ENCODE peak calls at places on chromosomes 12 and 14, in four cellular contexts. One of them, this sample, is unnamed.
A peak's percentile ranks its signal among the peaks of the same experiment; 100 is the strongest.

GRCh38 chr14:91396959-91397815 is 20.4 kb downstream of the CCDC88C start:
- DNase-seq in CD14-positive monocyte: no peak
- DNase-seq in activated CD4-positive, alpha-beta T cell treated with anti-CD3 and anti-CD28 coated beads, Interleukin-2, amount 10 ng/mL, durations not matched to agents 7 days and 5 days: peak; percentile 84
- DNase-seq in neural crest cell: no peak
- DNase-seq in this sample: peak; percentile 36

GRCh38 chr14:25056688-25057078 is 6.7 kb upstream of the STXBP6 start:
- DNase-seq in CD14-positive monocyte: no peak
- DNase-seq in activated CD4-positive, alpha-beta T cell treated with anti-CD3 and anti-CD28 coated beads, Interleukin-2, amount 10 ng/mL, durations not matched to agents 7 days and 5 days: no peak
- DNase-seq in neural crest cell: no peak
- DNase-seq in this sample: no peak

GRCh38 chr12:69900720-69901131 is 75.7 kb downstream of the MYRFL start:
- DNase-seq in CD14-positive monocyte: peak; percentile 49
- DNase-seq in activated CD4-positive, alpha-beta T cell treated with anti-CD3 and anti-CD28 coated beads, Interleukin-2, amount 10 ng/mL, durations not matched to agents 7 days and 5 days: peak; percentile 76
- DNase-seq in neural crest cell: peak; percentile 74
- DNase-seq in this sample: peak; percentile 34

GRCh38 chr12:79521576-79521975 is 169.2 kb downstream of the PAWR start:
- DNase-seq in CD14-positive monocyte: no peak
- DNase-seq in activated CD4-positive, alpha-beta T cell treated with anti-CD3 and anti-CD28 coated beads, Interleukin-2, amount 10 ng/mL, durations not matched to agents 7 days and 5 days: no peak
- DNase-seq in neural crest cell: no peak
- DNase-seq in this sample: no peak

GRCh38 chr14:77485901-77486678 is 12.5 kb downstream of the ISM2 start:
- DNase-seq in CD14-positive monocyte: no peak
- DNase-seq in activated CD4-positive, alpha-beta T cell treated with anti-CD3 and anti-CD28 coated beads, Interleukin-2, amount 10 ng/mL, durations not matched to agents 7 days and 5 days: no peak
- DNase-seq in neural crest cell: no peak
- DNase-seq in this sample: no peak

GRCh38 chr12:93163260-93164036 is 214.3 kb upstream of the NUDT4 start:
- DNase-seq in CD14-positive monocyte: no peak
- DNase-seq in activated CD4-positive, alpha-beta T cell treated with anti-CD3 and anti-CD28 coated beads, Interleukin-2, amount 10 ng/mL, durations not matched to agents 7 days and 5 days: no peak
- DNase-seq in neural crest cell: no peak
- DNase-seq in this sample: no peak

GRCh38 chr14:60339571-60339970 is 90.5 kb downstream of the PPM1A start:
- DNase-seq in CD14-positive monocyte: no peak
- DNase-seq in activated CD4-positive, alpha-beta T cell treated with anti-CD3 and anti-CD28 coated beads, Interleukin-2, amount 10 ng/mL, durations not matched to agents 7 days and 5 days: no peak
- DNase-seq in neural crest cell: no peak
- DNase-seq in this sample: no peak

GRCh38 chr14:51210594-51210993 is 29.5 kb upstream of the TMX1 start:
- DNase-seq in CD14-positive monocyte: no peak
- DNase-seq in activated CD4-positive, alpha-beta T cell treated with anti-CD3 and anti-CD28 coated beads, Interleukin-2, amount 10 ng/mL, durations not matched to agents 7 days and 5 days: no peak
- DNase-seq in neural crest cell: no peak
- DNase-seq in this sample: no peak

GRCh38 chr14:23348297-23348655 is 4.4 kb downstream of the SLC22A17 start:
- DNase-seq in CD14-positive monocyte: no peak
- DNase-seq in activated CD4-positive, alpha-beta T cell treated with anti-CD3 and anti-CD28 coated beads, Interleukin-2, amount 10 ng/mL, durations not matched to agents 7 days and 5 days: no peak
- DNase-seq in neural crest cell: no peak
- DNase-seq in this sample: no peak

GRCh38 chr14:45976001-45976400 is 675.6 kb downstream of the RPL10L start:
- DNase-seq in CD14-positive monocyte: no peak
- DNase-seq in activated CD4-positive, alpha-beta T cell treated with anti-CD3 and anti-CD28 coated beads, Interleukin-2, amount 10 ng/mL, durations not matched to agents 7 days and 5 days: no peak
- DNase-seq in neural crest cell: no peak
- DNase-seq in this sample: no peak

GRCh38 chr12:113854385-113855136 is 111.6 kb downstream of the RBM19 start:
- DNase-seq in CD14-positive monocyte: no peak
- DNase-seq in activated CD4-positive, alpha-beta T cell treated with anti-CD3 and anti-CD28 coated beads, Interleukin-2, amount 10 ng/mL, durations not matched to agents 7 days and 5 days: no peak
- DNase-seq in neural crest cell: peak; percentile 9
- DNase-seq in this sample: no peak

GRCh38 chr12:10075451-10075850 is 23.3 kb downstream of the CLEC1A start:
- DNase-seq in CD14-positive monocyte: no peak
- DNase-seq in activated CD4-positive, alpha-beta T cell treated with anti-CD3 and anti-CD28 coated beads, Interleukin-2, amount 10 ng/mL, durations not matched to agents 7 days and 5 days: no peak
- DNase-seq in neural crest cell: no peak
- DNase-seq in this sample: no peak

GRCh38 chr14:22544881-22545420 is 44.1 kb downstream of the DAD1 start:
- DNase-seq in CD14-positive monocyte: no peak
- DNase-seq in activated CD4-positive, alpha-beta T cell treated with anti-CD3 and anti-CD28 coated beads, Interleukin-2, amount 10 ng/mL, durations not matched to agents 7 days and 5 days: no peak
- DNase-seq in neural crest cell: no peak
- DNase-seq in this sample: no peak

GRCh38 chr14:33280646-33281045 is 342.0 kb downstream of the NPAS3 start:
- DNase-seq in CD14-positive monocyte: no peak
- DNase-seq in activated CD4-positive, alpha-beta T cell treated with anti-CD3 and anti-CD28 coated beads, Interleukin-2, amount 10 ng/mL, durations not matched to agents 7 days and 5 days: no peak
- DNase-seq in neural crest cell: no peak
- DNase-seq in this sample: no peak

This sample was measured in activated T-helper 9 cell treated with anti-CD3 and anti-CD28 coated beads, Interleukin-2, amount 50 U/mL, for 16 hours.